ENCODE peak calls at places on chromosomes 6 and 20, in six cellular contexts. One of them, this sample, is unnamed.

GRCh38 chr6:138572200-138572875 is 73.0 kb upstream of the NHSL1 start:
- DNase-seq in right cardiac atrium: peak
- DNase-seq in pancreas: peak
- DNase-seq in SW480: peak
- DNase-seq in IMR-90: peak
- DNase-seq in stimulated activated CD8-positive, alpha-beta memory T cell treated with anti-CD3 and anti-CD28 coated beads, Interleukin-4, amount 100 ng/mL, for 24 hours: no peak
- DNase-seq in this sample: no peak

GRCh38 chr6:149060985-149061760 is 256.3 kb upstream of the TAB2 start:
- DNase-seq in right cardiac atrium: no peak
- DNase-seq in pancreas: peak
- DNase-seq in SW480: peak
- DNase-seq in IMR-90: peak
- DNase-seq in stimulated activated CD8-positive, alpha-beta memory T cell treated with anti-CD3 and anti-CD28 coated beads, Interleukin-4, amount 100 ng/mL, for 24 hours: no peak
- DNase-seq in this sample: no peak

GRCh38 chr20:12054556-12054955 is 136.9 kb downstream of the BTBD3 start:
- DNase-seq in right cardiac atrium: no peak
- DNase-seq in pancreas: no peak
- DNase-seq in SW480: no peak
- DNase-seq in IMR-90: no peak
- DNase-seq in stimulated activated CD8-positive, alpha-beta memory T cell treated with anti-CD3 and anti-CD28 coated beads, Interleukin-4, amount 100 ng/mL, for 24 hours: no peak
- DNase-seq in this sample: no peak

GRCh38 chr20:45944151-45944964 is 9.9 kb downstream of the PCIF1 start:
- DNase-seq in right cardiac atrium: no peak
- DNase-seq in pancreas: no peak
- DNase-seq in SW480: no peak
- DNase-seq in IMR-90: no peak
- DNase-seq in stimulated activated CD8-positive, alpha-beta memory T cell treated with anti-CD3 and anti-CD28 coated beads, Interleukin-4, amount 100 ng/mL, for 24 hours: no peak
- DNase-seq in this sample: peak

GRCh38 chr6:16320533-16321340 is 82.3 kb downstream of the GMPR start:
- DNase-seq in right cardiac atrium: no peak
- DNase-seq in pancreas: no peak
- DNase-seq in SW480: no peak
- DNase-seq in IMR-90: peak
- DNase-seq in stimulated activated CD8-positive, alpha-beta memory T cell treated with anti-CD3 and anti-CD28 coated beads, Interleukin-4, amount 100 ng/mL, for 24 hours: no peak
- DNase-seq in this sample: no peak

GRCh38 chr6:93801101-93801847 is 381.9 kb upstream of the EPHA7 start:
- DNase-seq in right cardiac atrium: no peak
- DNase-seq in pancreas: no peak
- DNase-seq in SW480: no peak
- DNase-seq in IMR-90: no peak
- DNase-seq in stimulated activated CD8-positive, alpha-beta memory T cell treated with anti-CD3 and anti-CD28 coated beads, Interleukin-4, amount 100 ng/mL, for 24 hours: no peak
- DNase-seq in this sample: no peak

GRCh38 chr6:161094904-161095440 is 103.4 kb downstream of the MAP3K4 start:
- DNase-seq in right cardiac atrium: no peak
- DNase-seq in pancreas: no peak
- DNase-seq in SW480: no peak
- DNase-seq in IMR-90: no peak
- DNase-seq in stimulated activated CD8-positive, alpha-beta memory T cell treated with anti-CD3 and anti-CD28 coated beads, Interleukin-4, amount 100 ng/mL, for 24 hours: no peak
- DNase-seq in this sample: no peak

GRCh38 chr20:33119725-33120720 is 40.6 kb downstream of the BPIFB4 start:
- DNase-seq in right cardiac atrium: no peak
- DNase-seq in pancreas: no peak
- DNase-seq in SW480: peak
- DNase-seq in IMR-90: no peak
- DNase-seq in stimulated activated CD8-positive, alpha-beta memory T cell treated with anti-CD3 and anti-CD28 coated beads, Interleukin-4, amount 100 ng/mL, for 24 hours: no peak
- DNase-seq in this sample: no peak

GRCh38 chr6:64553414-64553813 is 917.8 kb downstream of the PHF3 start:
- DNase-seq in right cardiac atrium: no peak
- DNase-seq in pancreas: no peak
- DNase-seq in SW480: no peak
- DNase-seq in IMR-90: no peak
- DNase-seq in stimulated activated CD8-positive, alpha-beta memory T cell treated with anti-CD3 and anti-CD28 coated beads, Interleukin-4, amount 100 ng/mL, for 24 hours: no peak
- DNase-seq in this sample: no peak

GRCh38 chr6:68777956-68778355 is 142.9 kb downstream of the ADGRB3 start:
- DNase-seq in right cardiac atrium: peak
- DNase-seq in pancreas: no peak
- DNase-seq in SW480: no peak
- DNase-seq in IMR-90: peak
- DNase-seq in stimulated activated CD8-positive, alpha-beta memory T cell treated with anti-CD3 and anti-CD28 coated beads, Interleukin-4, amount 100 ng/mL, for 24 hours: no peak
- DNase-seq in this sample: no peak

GRCh38 chr20:19757487-19757972 is 528 bp upstream of the RIN2 start:
- DNase-seq in right cardiac atrium: peak
- DNase-seq in pancreas: peak
- DNase-seq in SW480: peak
- DNase-seq in IMR-90: peak
- DNase-seq in stimulated activated CD8-positive, alpha-beta memory T cell treated with anti-CD3 and anti-CD28 coated beads, Interleukin-4, amount 100 ng/mL, for 24 hours: no peak
- DNase-seq in this sample: no peak

GRCh38 chr20:10848810-10849370 is 175.1 kb upstream of the JAG1 start:
- DNase-seq in right cardiac atrium: peak
- DNase-seq in pancreas: no peak
- DNase-seq in SW480: peak
- DNase-seq in IMR-90: peak
- DNase-seq in stimulated activated CD8-positive, alpha-beta memory T cell treated with anti-CD3 and anti-CD28 coated beads, Interleukin-4, amount 100 ng/mL, for 24 hours: no peak
- DNase-seq in this sample: no peak

GRCh38 chr6:109121411-109121810 is 26.1 kb downstream of the CEP57L1 start:
- DNase-seq in right cardiac atrium: no peak
- DNase-seq in pancreas: no peak
- DNase-seq in SW480: no peak
- DNase-seq in IMR-90: no peak
- DNase-seq in stimulated activated CD8-positive, alpha-beta memory T cell treated with anti-CD3 and anti-CD28 coated beads, Interleukin-4, amount 100 ng/mL, for 24 hours: no peak
- DNase-seq in this sample: no peak